ENCODE peak calls at places on chromosomes 12 and 14, in six cellular contexts. T is IMR-90, N is GM12878, W is GM12891, H is spleen, R is body of pancreas. C is an unnamed sample.

GRCh38 chr12:91333966-91334365 is 151.3 kb upstream of the DCN start:
- DNase-seq in R (no peak), H (no peak), N (no peak), W (no peak), T (no peak), C (no peak)

GRCh38 chr14:105853089-105853906 is 326.9 kb downstream of the TMEM121 start:
- DNase-seq in R (peak; percentile 6), W (no peak), N (peak; percentile 79), H (peak; percentile 81), T (no peak), C (no peak)

GRCh38 chr12:126436041-126436440 is 1370.8 kb downstream of the AACS start:
- DNase-seq in W (no peak), T (no peak), R (no peak), N (no peak), H (no peak), C (no peak)

GRCh38 chr12:87676726-87677125 is 352.5 kb downstream of the C12orf50 start:
- DNase-seq in T (no peak), R (no peak), W (no peak), N (no peak), H (no peak), C (no peak)

GRCh38 chr14:51398898-51399297 is 158.9 kb downstream of the TMX1 start:
- DNase-seq in W (no peak), N (no peak), R (no peak), H (no peak), T (peak; percentile 97), C (no peak)

GRCh38 chr12:57270966-57271470 is 20.0 kb upstream of the STAC3 start:
- DNase-seq in N (no peak), R (no peak), W (no peak), T (no peak), H (no peak), C (no peak)

GRCh38 chr14:23129759-23130316 is 10.8 kb upstream of the CEBPE start:
- DNase-seq in R (no peak), H (peak; percentile 15), T (no peak), N (no peak), W (no peak), C (no peak)

GRCh38 chr14:75881986-75882385 is 99.8 kb downstream of the TGFB3 start:
- DNase-seq in R (no peak), W (no peak), H (no peak), N (no peak), T (peak; percentile 52), C (no peak)

GRCh38 chr12:72178244-72178643 is 93.9 kb upstream of the TRHDE start:
- DNase-seq in H (no peak), R (no peak), T (no peak), N (no peak), W (no peak), C (no peak)

GRCh38 chr14:72615511-72616121 is 278.3 kb downstream of the DPF3 start:
- DNase-seq in W (no peak), N (no peak), H (no peak), T (peak; percentile 47), R (no peak), C (no peak)

GRCh38 chr14:103260629-103261124 is 73.4 kb upstream of the EIF5 start:
- DNase-seq in R (peak; percentile 56), N (no peak), W (no peak), H (no peak), T (peak; percentile 63), C (no peak)

GRCh38 chr12:46300906-46301305 is 32.1 kb upstream of the SLC38A1 start:
- DNase-seq in N (no peak), W (no peak), H (no peak), T (peak; percentile 27), R (no peak), C (no peak)

GRCh38 chr12:54146506-54147145 is 42.2 kb downstream of the SMUG1 start:
- DNase-seq in R (no peak), W (no peak), N (no peak), H (no peak), T (no peak), C (no peak)

GRCh38 chr14:23423657-23424056 is 11.8 kb downstream of the MYH7 start:
- DNase-seq in T (no peak), H (no peak), N (no peak), R (no peak), W (no peak), C (no peak)

GRCh38 chr12:49030714-49031572 is 12.4 kb upstream of the PRKAG1 start:
- DNase-seq in R (no peak), W (peak; percentile 20), N (no peak), T (no peak), H (no peak), C (no peak)
- TF ChIP-seq POLR2A in R (no peak), W (no peak), N (peak; percentile 57), T (no peak), H (no peak), C (no peak)

GRCh38 chr12:115760231-115760630 is 517.3 kb downstream of the MED13L start:
- DNase-seq in W (no peak), T (no peak), N (no peak), H (no peak), R (no peak), C (no peak)

GRCh38 chr12:115756804-115757203 is 520.7 kb downstream of the MED13L start:
- DNase-seq in T (no peak), H (no peak), W (no peak), N (no peak), R (no peak), C (no peak)

GRCh38 chr12:115756271-115756670 is 521.2 kb downstream of the MED13L start:
- DNase-seq in T (no peak), N (no peak), W (no peak), H (no peak), R (no peak), C (no peak)

GRCh38 chr12:115761784-115762183 is 515.7 kb downstream of the MED13L start:
- DNase-seq in W (no peak), T (no peak), N (no peak), R (no peak), H (no peak), C (no peak)

GRCh38 chr12:115758886-115759620 is 518.4 kb downstream of the MED13L start:
- DNase-seq in H (no peak), N (no peak), T (no peak), R (no peak), W (no peak), C (no peak)
- TF ChIP-seq POLR2A in H (no peak), N (no peak), T (no peak), R (no peak), W (no peak), C (no peak)

DNA sequence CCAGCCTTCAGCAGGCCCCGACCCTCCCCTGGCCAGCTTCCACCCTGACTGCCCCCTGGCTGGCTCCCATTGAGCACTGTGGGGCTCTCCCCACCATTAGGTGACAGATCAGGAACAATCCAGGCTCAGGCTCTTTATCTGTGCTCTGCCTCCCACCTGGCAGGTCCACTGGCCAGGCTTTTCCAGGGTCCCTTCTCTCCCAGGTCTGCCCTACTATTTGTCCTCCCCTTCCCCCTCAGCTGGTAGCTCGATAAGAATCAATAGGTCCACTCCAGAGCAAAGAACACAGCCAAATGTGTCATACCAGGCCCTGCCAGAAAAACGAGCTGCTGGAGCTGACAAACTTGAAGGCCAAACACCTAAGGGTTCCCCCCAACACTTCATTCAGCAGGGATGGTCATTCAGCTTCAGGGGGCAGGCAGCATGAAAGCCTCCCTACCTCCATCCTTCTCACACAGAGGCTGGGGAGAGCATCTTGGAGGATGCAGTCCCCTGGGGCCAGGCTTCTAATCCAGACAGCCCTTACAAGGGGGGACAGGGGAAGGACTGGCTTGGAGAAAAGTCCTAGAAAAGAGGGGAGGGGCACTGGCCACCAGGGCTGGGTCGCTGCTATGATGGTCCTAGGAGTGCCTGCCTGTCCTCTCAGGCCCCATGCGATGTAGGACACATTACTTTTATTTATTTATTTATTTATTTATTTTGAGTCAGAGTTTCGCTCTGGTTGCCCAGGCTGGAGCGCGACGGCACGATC is 1.9 kb upstream of the KRT18 start:
- DNase-seq in N (no peak), T (no peak), H (no peak), W (no peak), R (no peak), C (no peak)
- TF ChIP-seq POLR2A in N (no peak), T (no peak), H (no peak), W (no peak), R (no peak), C (no peak)

GRCh38 chr14:68931474-68932051 is 47.5 kb downstream of the ACTN1 start:
- DNase-seq in W (no peak), N (no peak), R (no peak), H (no peak), T (no peak), C (no peak)

GRCh38 chr14:68928770-68929550 is 50.1 kb downstream of the ACTN1 start:
- DNase-seq in T (no peak), N (no peak), R (no peak), H (no peak), W (no peak), C (no peak)

GRCh38 chr14:68927956-68928675 is 51.0 kb downstream of the ACTN1 start:
- DNase-seq in W (no peak), R (no peak), T (no peak), N (no peak), H (no peak), C (no peak)

GRCh38 chr14:68931063-68931462 is 48.0 kb downstream of the ACTN1 start:
- DNase-seq in H (no peak), N (no peak), R (no peak), T (no peak), W (no peak), C (no peak)

DNA sequence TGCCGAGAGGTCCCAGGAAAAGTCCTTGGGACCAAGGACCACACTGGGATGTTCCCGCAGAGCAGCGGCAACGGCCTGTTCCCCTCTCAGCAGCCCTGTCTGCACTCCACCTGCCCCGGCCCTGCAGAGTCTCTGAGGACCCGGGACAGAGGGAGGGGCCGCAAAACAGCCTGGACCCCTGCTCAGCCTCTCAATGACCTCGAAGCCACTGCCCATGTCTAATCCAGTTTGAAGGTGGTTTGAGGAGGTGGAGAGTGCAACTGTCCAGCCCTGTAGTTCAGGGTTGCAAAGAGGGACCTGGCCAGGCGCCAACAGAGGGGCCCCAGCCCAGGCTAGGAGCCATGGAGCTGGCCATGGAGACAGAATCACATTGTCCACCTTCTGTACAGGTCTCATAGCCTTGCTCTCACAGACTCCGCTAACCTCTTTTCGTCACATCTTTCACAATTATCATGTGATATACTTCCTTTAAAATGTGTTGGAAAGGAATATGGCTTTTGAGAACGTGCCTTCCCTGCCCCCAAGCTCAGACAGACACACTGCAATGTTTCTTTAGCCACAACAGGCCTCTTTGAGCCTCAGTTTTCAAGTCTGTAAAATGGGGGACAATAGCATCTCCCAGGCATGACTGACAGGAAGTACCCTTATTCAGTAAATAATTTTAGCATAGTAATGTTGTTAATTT is 49.3 kb downstream of the ACTN1 start:
- DNase-seq in T (no peak), H (no peak), N (no peak), R (no peak), W (no peak), C (no peak)
- TF ChIP-seq POLR2A in T (no peak), H (no peak), N (no peak), R (no peak), W (no peak), C (no peak)

C was measured in erythroblast.